ENCODE peak calls at places on chromosome X, in nine cellular contexts. N is CD8-positive, alpha-beta memory T cell; E is ureter; F is pulmonary artery endothelial cell; R is renal cortical epithelial cell; C is midbrain; D is cardiac muscle cell; G is OCI-LY7; X is stimulated activated naive CD8-positive, alpha-beta T cell treated with anti-CD3 and anti-CD28 coated beads, Interleukin-15, amount 100 ng/mL, for 72 hours. H is an unnamed sample.

GRCh38 chrX:13387656-13388421 is 68.0 kb upstream of the ATXN3L start:
- DNase-seq in F (no peak), N (no peak), X (peak; percentile 8), E (no peak), C (no peak), D (no peak), G (no peak), R (no peak), H (no peak)

GRCh38 chrX:85922821-85923220 is 124.5 kb downstream of the CHM start:
- DNase-seq in G (no peak), F (no peak), R (peak; percentile 73), D (peak; percentile 40), X (no peak), N (no peak), E (no peak), C (no peak), H (no peak)

GRCh38 chrX:21738145-21738949 is 19.6 kb downstream of the SMPX start:
- DNase-seq in D (no peak), C (no peak), E (no peak), F (no peak), R (peak; percentile 32), X (no peak), G (no peak), N (no peak), H (no peak)

GRCh38 chrX:386768-387575 is at the start of gene PPP2R3B:
- DNase-seq in N (peak; percentile 100), C (no peak), E (peak; percentile 99), G (peak; percentile 98), F (peak; percentile 85), X (peak; percentile 100), D (peak; percentile 99), R (peak; percentile 90), H (peak; percentile 78)

GRCh38 chrX:25025615-25026014 is 9.8 kb upstream of the ARX start:
- DNase-seq in G (no peak), D (no peak), R (no peak), N (no peak), C (no peak), X (no peak), F (no peak), E (no peak), H (no peak)

GRCh38 chrX:50459615-50460014 is 11.0 kb downstream of the DGKK start:
- DNase-seq in G (no peak), X (no peak), N (no peak), C (no peak), R (no peak), E (no peak), F (no peak), D (no peak), H (no peak)

GRCh38 chrX:18348047-18348446 is 6.4 kb downstream of the SCML2 start:
- DNase-seq in X (no peak), D (no peak), R (no peak), N (no peak), G (no peak), C (no peak), E (no peak), F (no peak), H (no peak)

GRCh38 chrX:72304877-72305276 is 837 bp downstream of the CITED1 start:
- DNase-seq in C (no peak), E (no peak), X (no peak), F (no peak), R (no peak), G (no peak), D (no peak), N (no peak), H (no peak)

GRCh38 chrX:65874765-65875164 is 165.1 kb downstream of the VSIG4 start:
- DNase-seq in X (no peak), G (no peak), E (no peak), N (no peak), C (no peak), R (no peak), D (no peak), F (no peak), H (no peak)

GRCh38 chrX:150372756-150373155 is 9.6 kb downstream of the MAMLD1 start:
- DNase-seq in D (no peak), F (no peak), X (no peak), G (no peak), C (no peak), E (no peak), N (no peak), R (no peak), H (no peak)

GRCh38 chrX:100368167-100368566 is 41.9 kb downstream of the PCDH19 start:
- DNase-seq in D (peak; percentile 11), G (peak; percentile 11), C (no peak), R (peak; percentile 2), E (no peak), X (peak; percentile 8), N (no peak), F (no peak), H (no peak)

GRCh38 chrX:108064613-108065012 is 19.7 kb downstream of the VSIG1 start:
- DNase-seq in D (no peak), G (no peak), N (no peak), C (no peak), F (no peak), X (no peak), R (no peak), E (no peak), H (no peak)

GRCh38 chrX:108397627-108398392 is 40.4 kb downstream of the COL4A6 start:
- DNase-seq in C (no peak), E (no peak), X (no peak), D (peak; percentile 3), G (no peak), N (no peak), R (peak; percentile 29), F (no peak), H (no peak)

GRCh38 chrX:43969504-43970501 is 3.4 kb downstream of the NDP start:
- DNase-seq in N (no peak), G (no peak), E (no peak), R (no peak), X (no peak), D (peak; percentile 50), F (no peak), C (peak; percentile 47), H (no peak)

GRCh38 chrX:22526339-22526738 is 253.6 kb downstream of the CBLL2 start:
- DNase-seq in N (no peak), G (no peak), X (no peak), D (peak; percentile 4), R (peak; percentile 59), F (no peak), C (no peak), E (no peak), H (peak; percentile 9)

GRCh38 chrX:128106630-128107029 is 54.4 kb upstream of the ACTRT1 start:
- DNase-seq in D (no peak), R (peak; percentile 7), E (no peak), N (no peak), F (no peak), X (no peak), G (peak; percentile 0), C (no peak), H (no peak)

GRCh38 chrX:3712870-3713224 is 602 bp downstream of the PRKX start:
- DNase-seq in E (no peak), X (peak; percentile 21), D (no peak), F (no peak), G (no peak), R (no peak), N (no peak), C (peak; percentile 33), H (no peak)

GRCh38 chrX:23554304-23554703 is 113.0 kb upstream of the PRDX4 start:
- DNase-seq in G (peak; percentile 9), F (no peak), X (no peak), N (no peak), C (peak; percentile 10), D (peak; percentile 60), R (peak; percentile 45), E (no peak), H (peak; percentile 14)

GRCh38 chrX:118770133-118770760 is 42.8 kb downstream of the IL13RA1 start:
- DNase-seq in C (no peak), R (no peak), F (no peak), D (no peak), E (no peak), N (no peak), G (no peak), X (no peak), H (no peak)

GRCh38 chrX:115689931-115690330 is 129.0 kb downstream of the PLS3 start:
- DNase-seq in N (no peak), C (no peak), F (no peak), X (no peak), E (no peak), D (peak; percentile 43), G (no peak), R (no peak), H (peak; percentile 2)

GRCh38 chrX:9890541-9891200 is 76.5 kb upstream of the CLDN34 start:
- DNase-seq in R (no peak), X (no peak), C (no peak), N (no peak), F (no peak), E (no peak), G (no peak), D (no peak), H (no peak)